ENCODE peak calls at places on chromosomes 6 and 20, in eight cellular contexts. One of them, this sample, is unnamed.

GRCh38 chr6:142537612-142538478 is 236.0 kb downstream of the ADGRG6 start:
- DNase-seq in brain microvascular endothelial cell: peak
- DNase-seq in fibroblast of lung: peak
- DNase-seq in foreskin fibroblast: no peak
- DNase-seq in GM12865: peak
- DNase-seq in endothelial cell of umbilical vein: peak
- DNase-seq in neural progenitor cell: no peak
- DNase-seq in progenitor cell of endocrine pancreas: no peak
- DNase-seq in this sample: peak

GRCh38 chr20:35307666-35308653 is 15.7 kb upstream of the FAM83C start:
- DNase-seq in brain microvascular endothelial cell: no peak
- DNase-seq in fibroblast of lung: peak
- DNase-seq in foreskin fibroblast: peak
- DNase-seq in GM12865: no peak
- DNase-seq in endothelial cell of umbilical vein: peak
- DNase-seq in neural progenitor cell: no peak
- DNase-seq in progenitor cell of endocrine pancreas: no peak
- DNase-seq in this sample: peak

GRCh38 chr6:53630533-53631269 is 34.9 kb downstream of the KLHL31 start:
- DNase-seq in brain microvascular endothelial cell: no peak
- DNase-seq in fibroblast of lung: no peak
- DNase-seq in foreskin fibroblast: no peak
- DNase-seq in GM12865: peak
- DNase-seq in endothelial cell of umbilical vein: no peak
- DNase-seq in neural progenitor cell: no peak
- DNase-seq in progenitor cell of endocrine pancreas: no peak
- DNase-seq in this sample: no peak

GRCh38 chr20:32521780-32522524 is 63.2 kb downstream of the NOL4L start:
- DNase-seq in brain microvascular endothelial cell: peak
- DNase-seq in fibroblast of lung: peak
- DNase-seq in foreskin fibroblast: peak
- DNase-seq in GM12865: peak
- DNase-seq in endothelial cell of umbilical vein: peak
- DNase-seq in neural progenitor cell: peak
- DNase-seq in progenitor cell of endocrine pancreas: peak
- DNase-seq in this sample: peak

GRCh38 chr6:134979142-134979541 is 29.2 kb upstream of the ALDH8A1 start:
- DNase-seq in brain microvascular endothelial cell: no peak
- DNase-seq in fibroblast of lung: no peak
- DNase-seq in foreskin fibroblast: no peak
- DNase-seq in GM12865: peak
- DNase-seq in endothelial cell of umbilical vein: no peak
- DNase-seq in neural progenitor cell: no peak
- DNase-seq in progenitor cell of endocrine pancreas: no peak
- DNase-seq in this sample: no peak

GRCh38 chr20:50774515-50774914 is 20.3 kb upstream of the BCAS4 start:
- DNase-seq in brain microvascular endothelial cell: no peak
- DNase-seq in fibroblast of lung: no peak
- DNase-seq in foreskin fibroblast: no peak
- DNase-seq in GM12865: no peak
- DNase-seq in endothelial cell of umbilical vein: no peak
- DNase-seq in neural progenitor cell: no peak
- DNase-seq in progenitor cell of endocrine pancreas: no peak
- DNase-seq in this sample: no peak

GRCh38 chr6:127073222-127073621 is 45.2 kb upstream of the RSPO3 start:
- DNase-seq in brain microvascular endothelial cell: no peak
- DNase-seq in fibroblast of lung: no peak
- DNase-seq in foreskin fibroblast: no peak
- DNase-seq in GM12865: no peak
- DNase-seq in endothelial cell of umbilical vein: no peak
- DNase-seq in neural progenitor cell: no peak
- DNase-seq in progenitor cell of endocrine pancreas: no peak
- DNase-seq in this sample: no peak

GRCh38 chr6:2857580-2858337 is 16.1 kb upstream of the SERPINB1 start:
- DNase-seq in brain microvascular endothelial cell: peak
- DNase-seq in fibroblast of lung: peak
- DNase-seq in foreskin fibroblast: no peak
- DNase-seq in GM12865: peak
- DNase-seq in endothelial cell of umbilical vein: peak
- DNase-seq in neural progenitor cell: no peak
- DNase-seq in progenitor cell of endocrine pancreas: no peak
- DNase-seq in this sample: no peak

GRCh38 chr6:31210119-31210518 is 39.6 kb upstream of the POU5F1 start:
- DNase-seq in brain microvascular endothelial cell: no peak
- DNase-seq in fibroblast of lung: no peak
- DNase-seq in foreskin fibroblast: no peak
- DNase-seq in GM12865: no peak
- DNase-seq in endothelial cell of umbilical vein: no peak
- DNase-seq in neural progenitor cell: no peak
- DNase-seq in progenitor cell of endocrine pancreas: no peak
- DNase-seq in this sample: no peak

GRCh38 chr6:12431023-12431422 is 140.9 kb downstream of the EDN1 start:
- DNase-seq in brain microvascular endothelial cell: no peak
- DNase-seq in fibroblast of lung: no peak
- DNase-seq in foreskin fibroblast: no peak
- DNase-seq in GM12865: no peak
- DNase-seq in endothelial cell of umbilical vein: no peak
- DNase-seq in neural progenitor cell: no peak
- DNase-seq in progenitor cell of endocrine pancreas: no peak
- DNase-seq in this sample: no peak

DNA sequence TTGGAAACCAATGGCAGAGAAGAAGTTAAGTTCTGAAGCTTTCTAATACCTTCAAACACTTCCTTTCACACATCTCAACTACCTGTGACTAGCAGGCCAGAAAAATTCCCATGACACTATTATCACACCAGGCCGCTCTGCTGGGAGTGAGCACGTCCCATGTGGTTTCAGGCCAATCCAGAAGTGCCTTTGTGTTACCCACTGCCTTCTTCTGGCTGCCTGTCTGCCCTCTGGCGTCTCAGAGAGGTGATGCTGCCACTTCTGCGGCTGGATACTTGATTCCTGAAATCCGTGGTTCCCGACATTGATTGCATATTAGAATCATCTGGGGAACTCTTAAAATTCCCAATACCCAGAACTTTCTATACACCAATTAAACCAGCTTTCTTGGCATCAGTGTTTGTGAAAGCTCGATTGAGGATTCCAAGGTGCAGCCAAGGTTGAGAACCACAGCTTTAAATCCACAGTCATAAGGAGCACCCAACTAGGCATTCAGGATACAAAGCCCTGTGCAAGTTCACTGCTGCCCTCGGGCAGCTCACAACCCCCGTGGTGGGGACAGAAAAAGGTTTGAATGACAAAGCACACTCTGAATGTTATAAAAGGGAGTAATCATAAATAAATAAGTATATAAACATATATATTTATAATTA is 65.6 kb downstream of the STMND1 start:
- DNase-seq in brain microvascular endothelial cell: peak
- DNase-seq in fibroblast of lung: peak
- DNase-seq in foreskin fibroblast: peak
- DNase-seq in GM12865: peak
- DNase-seq in endothelial cell of umbilical vein: peak
- DNase-seq in neural progenitor cell: peak
- DNase-seq in progenitor cell of endocrine pancreas: peak
- DNase-seq in this sample: peak
- TF ChIP-seq CTCF in brain microvascular endothelial cell: peak
- TF ChIP-seq CTCF in fibroblast of lung: peak
- TF ChIP-seq CTCF in foreskin fibroblast: peak
- TF ChIP-seq CTCF in GM12865: peak
- TF ChIP-seq CTCF in endothelial cell of umbilical vein: peak
- TF ChIP-seq CTCF in neural progenitor cell: peak
- TF ChIP-seq CTCF in progenitor cell of endocrine pancreas: peak
- TF ChIP-seq CTCF in this sample: peak

GRCh38 chr6:107490568-107491058 is 696 bp downstream of the SOBP start:
- DNase-seq in brain microvascular endothelial cell: no peak
- DNase-seq in fibroblast of lung: no peak
- DNase-seq in foreskin fibroblast: no peak
- DNase-seq in GM12865: no peak
- DNase-seq in endothelial cell of umbilical vein: no peak
- DNase-seq in neural progenitor cell: no peak
- DNase-seq in progenitor cell of endocrine pancreas: no peak
- DNase-seq in this sample: no peak

GRCh38 chr6:107491059-107491609 is 1.2 kb downstream of the SOBP start:
- DNase-seq in brain microvascular endothelial cell: no peak
- DNase-seq in fibroblast of lung: peak
- DNase-seq in foreskin fibroblast: peak
- DNase-seq in GM12865: no peak
- DNase-seq in endothelial cell of umbilical vein: peak
- DNase-seq in neural progenitor cell: peak
- DNase-seq in progenitor cell of endocrine pancreas: peak
- DNase-seq in this sample: no peak

GRCh38 chr6:107488174-107488874 is 1.6 kb upstream of the SOBP start:
- DNase-seq in brain microvascular endothelial cell: no peak
- DNase-seq in fibroblast of lung: no peak
- DNase-seq in foreskin fibroblast: no peak
- DNase-seq in GM12865: no peak
- DNase-seq in endothelial cell of umbilical vein: no peak
- DNase-seq in neural progenitor cell: peak
- DNase-seq in progenitor cell of endocrine pancreas: no peak
- DNase-seq in this sample: no peak

GRCh38 chr6:107488875-107489635 is 862 bp upstream of the SOBP start:
- DNase-seq in brain microvascular endothelial cell: no peak
- DNase-seq in fibroblast of lung: peak
- DNase-seq in foreskin fibroblast: peak
- DNase-seq in GM12865: peak
- DNase-seq in endothelial cell of umbilical vein: peak
- DNase-seq in neural progenitor cell: peak
- DNase-seq in progenitor cell of endocrine pancreas: peak
- DNase-seq in this sample: no peak

GRCh38 chr6:107489636-107490567 is at the start of gene SOBP:
- DNase-seq in brain microvascular endothelial cell: no peak
- DNase-seq in fibroblast of lung: peak
- DNase-seq in foreskin fibroblast: peak
- DNase-seq in GM12865: peak
- DNase-seq in endothelial cell of umbilical vein: peak
- DNase-seq in neural progenitor cell: peak
- DNase-seq in progenitor cell of endocrine pancreas: peak
- DNase-seq in this sample: no peak
- TF ChIP-seq CTCF in brain microvascular endothelial cell: no peak
- TF ChIP-seq CTCF in fibroblast of lung: no peak
- TF ChIP-seq CTCF in foreskin fibroblast: no peak
- TF ChIP-seq CTCF in GM12865: peak
- TF ChIP-seq CTCF in endothelial cell of umbilical vein: peak
- TF ChIP-seq CTCF in neural progenitor cell: peak
- TF ChIP-seq CTCF in progenitor cell of endocrine pancreas: peak
- TF ChIP-seq CTCF in this sample: no peak

GRCh38 chr6:170278743-170279094 is 12.2 kb downstream of the DLL1 start:
- DNase-seq in brain microvascular endothelial cell: no peak
- DNase-seq in fibroblast of lung: no peak
- DNase-seq in foreskin fibroblast: no peak
- DNase-seq in GM12865: no peak
- DNase-seq in endothelial cell of umbilical vein: no peak
- DNase-seq in neural progenitor cell: no peak
- DNase-seq in progenitor cell of endocrine pancreas: no peak
- DNase-seq in this sample: no peak

GRCh38 chr6:170279426-170279825 is 11.5 kb downstream of the DLL1 start:
- DNase-seq in brain microvascular endothelial cell: no peak
- DNase-seq in fibroblast of lung: no peak
- DNase-seq in foreskin fibroblast: no peak
- DNase-seq in GM12865: no peak
- DNase-seq in endothelial cell of umbilical vein: no peak
- DNase-seq in neural progenitor cell: no peak
- DNase-seq in progenitor cell of endocrine pancreas: no peak
- DNase-seq in this sample: no peak

GRCh38 chr6:170281331-170282292 is 9.3 kb downstream of the DLL1 start:
- DNase-seq in brain microvascular endothelial cell: no peak
- DNase-seq in fibroblast of lung: no peak
- DNase-seq in foreskin fibroblast: no peak
- DNase-seq in GM12865: no peak
- DNase-seq in endothelial cell of umbilical vein: no peak
- DNase-seq in neural progenitor cell: no peak
- DNase-seq in progenitor cell of endocrine pancreas: no peak
- DNase-seq in this sample: no peak

GRCh38 chr6:170279977-170280688 is 10.7 kb downstream of the DLL1 start:
- DNase-seq in brain microvascular endothelial cell: no peak
- DNase-seq in fibroblast of lung: peak
- DNase-seq in foreskin fibroblast: no peak
- DNase-seq in GM12865: peak
- DNase-seq in endothelial cell of umbilical vein: peak
- DNase-seq in neural progenitor cell: no peak
- DNase-seq in progenitor cell of endocrine pancreas: no peak
- DNase-seq in this sample: peak

DNA sequence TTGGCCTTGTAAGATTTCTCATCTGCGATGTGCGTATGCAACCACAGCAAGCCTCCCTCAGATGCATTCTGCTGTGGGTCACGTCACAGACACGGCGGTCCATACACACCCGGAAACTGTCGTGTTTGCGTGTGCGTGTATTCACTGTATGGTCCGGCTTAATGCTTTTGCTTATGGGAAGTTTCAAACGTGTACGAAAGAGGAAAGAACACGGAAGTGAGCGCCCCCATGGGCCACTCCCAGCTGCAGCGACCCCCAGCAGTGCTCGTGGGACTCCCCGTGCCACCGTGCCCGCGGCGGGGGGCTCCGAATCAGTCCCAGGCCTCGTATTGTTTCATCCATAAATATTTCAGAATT is 10.2 kb downstream of the DLL1 start:
- DNase-seq in brain microvascular endothelial cell: no peak
- DNase-seq in fibroblast of lung: peak
- DNase-seq in foreskin fibroblast: no peak
- DNase-seq in GM12865: no peak
- DNase-seq in endothelial cell of umbilical vein: no peak
- DNase-seq in neural progenitor cell: no peak
- DNase-seq in progenitor cell of endocrine pancreas: no peak
- DNase-seq in this sample: no peak
- TF ChIP-seq CTCF in brain microvascular endothelial cell: no peak
- TF ChIP-seq CTCF in fibroblast of lung: no peak
- TF ChIP-seq CTCF in foreskin fibroblast: no peak
- TF ChIP-seq CTCF in GM12865: no peak
- TF ChIP-seq CTCF in endothelial cell of umbilical vein: no peak
- TF ChIP-seq CTCF in neural progenitor cell: no peak
- TF ChIP-seq CTCF in progenitor cell of endocrine pancreas: no peak
- TF ChIP-seq CTCF in this sample: no peak

GRCh38 chr6:145893586-145893985 is 70.6 kb downstream of the SHPRH start:
- DNase-seq in brain microvascular endothelial cell: no peak
- DNase-seq in fibroblast of lung: no peak
- DNase-seq in foreskin fibroblast: no peak
- DNase-seq in GM12865: no peak
- DNase-seq in endothelial cell of umbilical vein: no peak
- DNase-seq in neural progenitor cell: no peak
- DNase-seq in progenitor cell of endocrine pancreas: no peak
- DNase-seq in this sample: no peak

GRCh38 chr6:145891565-145891964 is 72.6 kb downstream of the SHPRH start:
- DNase-seq in brain microvascular endothelial cell: peak
- DNase-seq in fibroblast of lung: peak
- DNase-seq in foreskin fibroblast: peak
- DNase-seq in GM12865: no peak
- DNase-seq in endothelial cell of umbilical vein: no peak
- DNase-seq in neural progenitor cell: no peak
- DNase-seq in progenitor cell of endocrine pancreas: no peak
- DNase-seq in this sample: peak

GRCh38 chr6:145890422-145890821 is 73.7 kb downstream of the SHPRH start:
- DNase-seq in brain microvascular endothelial cell: no peak
- DNase-seq in fibroblast of lung: no peak
- DNase-seq in foreskin fibroblast: no peak
- DNase-seq in GM12865: no peak
- DNase-seq in endothelial cell of umbilical vein: no peak
- DNase-seq in neural progenitor cell: no peak
- DNase-seq in progenitor cell of endocrine pancreas: no peak
- DNase-seq in this sample: no peak

GRCh38 chr6:145891126-145891525 is 73.0 kb downstream of the SHPRH start:
- DNase-seq in brain microvascular endothelial cell: peak
- DNase-seq in fibroblast of lung: peak
- DNase-seq in foreskin fibroblast: peak
- DNase-seq in GM12865: no peak
- DNase-seq in endothelial cell of umbilical vein: peak
- DNase-seq in neural progenitor cell: no peak
- DNase-seq in progenitor cell of endocrine pancreas: no peak
- DNase-seq in this sample: peak

GRCh38 chr6:145892026-145892425 is 72.1 kb downstream of the SHPRH start:
- DNase-seq in brain microvascular endothelial cell: peak
- DNase-seq in fibroblast of lung: no peak
- DNase-seq in foreskin fibroblast: no peak
- DNase-seq in GM12865: no peak
- DNase-seq in endothelial cell of umbilical vein: peak
- DNase-seq in neural progenitor cell: no peak
- DNase-seq in progenitor cell of endocrine pancreas: no peak
- DNase-seq in this sample: no peak
- TF ChIP-seq CTCF in brain microvascular endothelial cell: no peak
- TF ChIP-seq CTCF in fibroblast of lung: no peak
- TF ChIP-seq CTCF in foreskin fibroblast: no peak
- TF ChIP-seq CTCF in GM12865: no peak
- TF ChIP-seq CTCF in endothelial cell of umbilical vein: no peak
- TF ChIP-seq CTCF in neural progenitor cell: no peak
- TF ChIP-seq CTCF in progenitor cell of endocrine pancreas: no peak
- TF ChIP-seq CTCF in this sample: no peak